ENCODE peak calls at places on chromosomes 16 and 17, in ten cellular contexts. W is adipocyte, N is upper lobe of right lung, H is fibroblast of pulmonary artery, Q is NCI-H226, D is sciatic nerve, U is Daoy, K is ovary, F is GM18507, V is HuH-7. C is an unnamed sample.

GRCh38 chr16:84746875-84747274 is 47.1 kb downstream of the USP10 start:
- DNase-seq in N (no peak), W (no peak), K (no peak), V (no peak), D (no peak), U (no peak), H (no peak), F (no peak), Q (no peak), C (no peak)

GRCh38 chr17:75231741-75232464 is 26.4 kb downstream of the NUP85 start:
- DNase-seq in U (no peak), D (no peak), Q (no peak), H (no peak), W (no peak), F (no peak), V (no peak), N (no peak), K (no peak), C (no peak)

GRCh38 chr16:19882186-19882585 is 2.5 kb downstream of the GPRC5B start:
- DNase-seq in N (no peak), W (no peak), U (no peak), D (no peak), Q (no peak), H (no peak), K (no peak), F (no peak), V (no peak), C (no peak)

GRCh38 chr17:57803026-57803425 is 46.8 kb downstream of the MRPS23 start:
- DNase-seq in F (no peak), V (no peak), N (no peak), U (no peak), H (no peak), K (no peak), D (no peak), W (no peak), Q (no peak), C (no peak)

GRCh38 chr17:13204607-13205237 is 186.9 kb upstream of the ELAC2 start:
- DNase-seq in N (no peak), K (no peak), D (no peak), F (no peak), H (no peak), W (no peak), U (peak), V (no peak), Q (no peak), C (no peak)

GRCh38 chr17:63804328-63804727 is 22.9 kb upstream of the PSMC5 start:
- DNase-seq in H (no peak), V (no peak), D (no peak), Q (no peak), N (no peak), U (no peak), W (peak), F (no peak), K (no peak), C (no peak)

GRCh38 chr17:82923366-82924113 is 83.7 kb upstream of the ZNF750 start:
- DNase-seq in V (no peak), W (no peak), D (no peak), F (no peak), Q (no peak), H (no peak), N (no peak), U (no peak), K (no peak), C (no peak)

GRCh38 chr17:3911271-3912053 is 4.8 kb downstream of the P2RX1 start:
- DNase-seq in U (no peak), V (no peak), K (no peak), D (no peak), F (peak), N (no peak), Q (no peak), W (no peak), H (no peak), C (no peak)

GRCh38 chr17:46819906-46820351 is 1.4 kb upstream of the WNT3 start:
- DNase-seq in D (no peak), H (no peak), W (no peak), N (no peak), V (no peak), Q (no peak), F (no peak), K (no peak), U (no peak), C (no peak)

GRCh38 chr16:3771513-3771912 is 54.2 kb upstream of the TRAP1 start:
- DNase-seq in N (no peak), D (no peak), W (no peak), V (no peak), Q (no peak), H (no peak), F (no peak), U (no peak), K (no peak), C (no peak)

GRCh38 chr16:68592466-68593337 is 52.4 kb upstream of the CDH3 start:
- DNase-seq in F (no peak), H (peak), W (no peak), U (no peak), Q (no peak), N (no peak), K (no peak), D (no peak), V (no peak), C (peak)

GRCh38 chr16:87201052-87201451 is 116.1 kb downstream of the C16orf95 start:
- DNase-seq in U (peak), D (peak), W (peak), V (no peak), Q (peak), N (no peak), F (no peak), H (peak), K (no peak), C (no peak)

C was measured in AML-193.